ENCODE peak calls at places on chromosomes 7 and 10, in six cellular contexts. M is WERI-Rb-1, X is fibroblast of the aortic adventitia, J is SK-N-SH, O is psoas muscle, I is neuronal stem cell. W is an unnamed sample.

GRCh38 chr10:46291817-46292572 is 5.2 kb downstream of the ANTXRL start:
- DNase-seq in M (no peak), O (no peak), I (no peak), X (no peak), J (no peak), W (no peak)

GRCh38 chr10:1270906-1271305 is 214.7 kb downstream of the WDR37 start:
- DNase-seq in M (no peak), O (no peak), I (no peak), X (no peak), J (no peak), W (no peak)

GRCh38 chr10:84329094-84329611 is 764 bp downstream of the CCSER2 start:
- DNase-seq in X (peak), I (peak), J (peak), O (no peak), M (peak), W (peak)

GRCh38 chr10:470339-471003 is 219.0 kb downstream of the DIP2C start:
- DNase-seq in J (no peak), O (no peak), X (no peak), M (no peak), I (no peak), W (no peak)

GRCh38 chr10:3107426-3107961 is 40.1 kb downstream of the PFKP start:
- DNase-seq in X (peak), M (no peak), O (peak), I (no peak), J (no peak), W (peak)

GRCh38 chr7:77940647-77941046 is 142.1 kb downstream of the PHTF2 start:
- DNase-seq in I (peak), X (peak), J (peak), O (no peak), M (no peak), W (peak)

GRCh38 chr10:99370993-99371392 is 41.8 kb downstream of the CNNM1 start:
- DNase-seq in J (peak), I (peak), X (peak), M (peak), O (no peak), W (peak)

GRCh38 chr10:84424731-84425165 is 96.4 kb downstream of the CCSER2 start:
- DNase-seq in J (peak), M (no peak), O (peak), I (no peak), X (peak), W (peak)

GRCh38 chr10:117075064-117075463 is 63.0 kb downstream of the VAX1 start:
- DNase-seq in M (no peak), J (no peak), I (no peak), O (no peak), X (no peak), W (no peak)

GRCh38 chr10:60148266-60148840 is 241.3 kb downstream of the ANK3 start:
- DNase-seq in X (peak), I (no peak), O (no peak), M (no peak), J (no peak), W (peak)

GRCh38 chr7:21767300-21767900 is 178.3 kb downstream of the CDCA7L start:
- DNase-seq in I (peak), O (no peak), M (peak), X (peak), J (peak), W (peak)

GRCh38 chr7:4739528-4739992 is 35.9 kb upstream of the AP5Z1 start:
- DNase-seq in X (peak), J (peak), O (peak), M (peak), I (no peak), W (peak)

GRCh38 chr10:22997102-22997501 is 69.2 kb downstream of the ARMC3 start:
- DNase-seq in M (peak), J (peak), X (peak), I (no peak), O (no peak), W (peak)

GRCh38 chr10:22629843-22630228 is 84.5 kb downstream of the PIP4K2A start:
- DNase-seq in M (no peak), I (no peak), X (no peak), O (no peak), J (no peak), W (no peak)

GRCh38 chr7:87497482-87497881 is 22.0 kb upstream of the ABCB4 start:
- DNase-seq in X (no peak), M (no peak), J (no peak), I (no peak), O (no peak), W (no peak)

GRCh38 chr7:121366852-121367431 is 29.2 kb downstream of the FAM3C start:
- DNase-seq in O (no peak), X (peak), J (peak), I (peak), M (no peak), W (peak)

GRCh38 chr10:58431903-58432302 is 46.7 kb downstream of the TFAM start:
- DNase-seq in X (peak), M (no peak), O (no peak), J (no peak), I (no peak), W (peak)

GRCh38 chr10:125094111-125094705 is 66.2 kb downstream of the CTBP2 start:
- DNase-seq in O (peak), J (no peak), I (no peak), X (no peak), M (no peak), W (no peak)

GRCh38 chr10:61465807-61466425 is 12.7 kb upstream of the TMEM26 start:
- DNase-seq in I (no peak), M (peak), O (no peak), X (peak), J (no peak), W (no peak)

GRCh38 chr10:131846224-131847101 is 54.3 kb upstream of the PPP2R2D start:
- DNase-seq in I (no peak), J (no peak), X (no peak), O (peak), M (no peak), W (no peak)

GRCh38 chr10:86017841-86018734 is 348.5 kb downstream of the GRID1 start:
- DNase-seq in I (no peak), M (peak), X (no peak), O (no peak), J (no peak), W (no peak)

GRCh38 chr7:5625938-5626337 is 155.5 kb downstream of the RNF216 start:
- DNase-seq in M (no peak), X (peak), O (no peak), I (no peak), J (peak), W (peak)

GRCh38 chr10:131024259-131025131 is 287.0 kb downstream of the TCERG1L start:
- DNase-seq in M (no peak), O (no peak), I (no peak), J (no peak), X (no peak), W (no peak)

GRCh38 chr7:70857793-70858545 is 274.0 kb upstream of the GALNT17 start:
- DNase-seq in M (no peak), X (no peak), O (no peak), I (no peak), J (no peak), W (no peak)

GRCh38 chr7:44184221-44184873 is 4.9 kb downstream of the GCK start:
- DNase-seq in I (no peak), J (no peak), O (no peak), X (peak), M (peak), W (peak)

DNA sequence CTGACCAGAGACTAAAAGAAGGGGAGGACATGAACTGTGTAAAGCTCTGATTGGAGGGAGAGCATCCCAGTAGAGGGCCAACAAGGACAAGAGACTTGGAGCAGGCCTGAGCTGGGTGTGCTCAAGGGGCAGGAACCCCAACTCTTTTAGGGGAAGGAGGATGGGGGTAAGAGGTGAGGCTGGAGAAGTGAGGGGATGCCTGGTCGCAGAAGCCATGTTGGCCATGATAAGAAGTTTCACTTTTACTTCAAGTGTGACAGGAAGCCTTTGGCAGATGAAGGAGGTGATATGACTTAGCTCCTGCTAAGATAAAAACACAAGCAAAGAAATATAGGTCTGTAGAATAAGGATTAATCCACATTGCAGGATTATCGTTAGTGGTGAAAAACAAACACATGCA is 208.3 kb downstream of the JAZF1 start:
- DNase-seq in O (no peak), I (no peak), M (no peak), J (no peak), X (no peak), W (no peak)
- H3K4me3 ChIP-seq in O (no peak), I (no peak), M (no peak), J (no peak), X (no peak), W (no peak)

GRCh38 chr7:51328351-51328801 is 11.8 kb upstream of the COBL start:
- DNase-seq in J (no peak), X (no peak), I (no peak), O (no peak), M (no peak), W (no peak)
- H3K4me3 ChIP-seq in J (no peak), X (no peak), I (no peak), O (no peak), M (no peak), W (no peak)

DNA sequence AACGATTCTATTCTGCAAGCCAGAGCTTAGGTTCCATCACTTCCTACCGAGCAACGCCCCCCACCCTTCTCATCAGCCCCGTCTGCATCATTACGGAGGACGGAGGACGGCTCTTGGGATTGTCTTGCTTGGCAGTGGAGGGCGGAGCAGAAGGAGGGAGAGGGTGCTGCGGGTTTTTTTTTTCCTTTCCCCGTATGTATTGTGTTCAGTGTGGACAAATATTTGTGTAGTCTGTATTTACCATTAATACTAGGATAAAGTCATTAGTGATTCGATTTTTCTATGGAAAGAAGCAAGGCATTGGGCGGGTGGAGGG is 125.1 kb downstream of the CLEC2L start:
- DNase-seq in X (no peak), M (no peak), O (no peak), J (no peak), I (no peak), W (no peak)
- H3K4me3 ChIP-seq in X (no peak), M (no peak), O (peak), J (no peak), I (no peak), W (no peak)

GRCh38 chr7:31408120-31408729 is 67.7 kb upstream of the NEUROD6 start:
- DNase-seq in O (no peak), M (no peak), J (no peak), X (peak), I (no peak), W (peak)
- H3K4me3 ChIP-seq in O (no peak), M (no peak), J (no peak), X (no peak), I (no peak), W (no peak)

GRCh38 chr10:110865184-110865803 is 6.4 kb upstream of the PDCD4 start:
- DNase-seq in X (peak), J (no peak), I (peak), M (peak), O (no peak), W (peak)

GRCh38 chr10:110867807-110868465 is 3.8 kb upstream of the PDCD4 start:
- DNase-seq in O (no peak), J (no peak), I (no peak), X (no peak), M (no peak), W (no peak)

GRCh38 chr10:110864662-110865140 is 7.0 kb upstream of the PDCD4 start:
- DNase-seq in I (no peak), O (no peak), M (no peak), X (no peak), J (no peak), W (no peak)

GRCh38 chr10:110863956-110864355 is 7.8 kb upstream of the PDCD4 start:
- DNase-seq in X (no peak), M (no peak), O (no peak), I (no peak), J (no peak), W (no peak)

GRCh38 chr10:110865804-110866482 is 5.8 kb upstream of the PDCD4 start:
- DNase-seq in M (no peak), J (no peak), O (no peak), I (no peak), X (peak), W (no peak)
- H3K4me3 ChIP-seq in M (no peak), J (no peak), O (no peak), I (no peak), X (no peak), W (no peak)

GRCh38 chr10:77874872-77875271 is 51.7 kb downstream of the DLG5 start:
- DNase-seq in I (no peak), M (no peak), O (no peak), X (no peak), J (no peak), W (no peak)

GRCh38 chr10:77875730-77876129 is 50.8 kb downstream of the DLG5 start:
- DNase-seq in X (no peak), J (no peak), I (no peak), O (no peak), M (no peak), W (no peak)

GRCh38 chr10:77872151-77872946 is 54.2 kb downstream of the DLG5 start:
- DNase-seq in J (peak), I (no peak), O (no peak), M (no peak), X (peak), W (peak)

GRCh38 chr10:77872947-77873557 is 53.5 kb downstream of the DLG5 start:
- DNase-seq in I (no peak), M (no peak), J (no peak), O (no peak), X (peak), W (peak)

GRCh38 chr10:77873558-77874380 is 52.8 kb downstream of the DLG5 start:
- DNase-seq in O (peak), I (no peak), X (peak), J (no peak), M (no peak), W (peak)
- H3K4me3 ChIP-seq in O (no peak), I (no peak), X (no peak), J (no peak), M (no peak), W (no peak)

GRCh38 chr7:17460001-17460400 is 161.5 kb downstream of the AHR start:
- DNase-seq in X (no peak), O (no peak), J (no peak), I (no peak), M (no peak), W (no peak)

GRCh38 chr7:17460665-17461064 is 162.2 kb downstream of the AHR start:
- DNase-seq in O (no peak), M (no peak), I (no peak), J (no peak), X (no peak), W (no peak)

GRCh38 chr7:17463511-17464085 is 165.1 kb downstream of the AHR start:
- DNase-seq in M (no peak), I (no peak), J (no peak), X (no peak), O (no peak), W (no peak)

GRCh38 chr7:17466201-17466600 is 167.7 kb downstream of the AHR start:
- DNase-seq in M (no peak), I (no peak), X (no peak), O (no peak), J (no peak), W (no peak)

GRCh38 chr7:17462059-17462695 is 163.7 kb downstream of the AHR start:
- DNase-seq in X (no peak), M (no peak), O (no peak), J (no peak), I (no peak), W (no peak)
- H3K4me3 ChIP-seq in X (no peak), M (no peak), O (no peak), J (no peak), I (no peak), W (no peak)

DNA sequence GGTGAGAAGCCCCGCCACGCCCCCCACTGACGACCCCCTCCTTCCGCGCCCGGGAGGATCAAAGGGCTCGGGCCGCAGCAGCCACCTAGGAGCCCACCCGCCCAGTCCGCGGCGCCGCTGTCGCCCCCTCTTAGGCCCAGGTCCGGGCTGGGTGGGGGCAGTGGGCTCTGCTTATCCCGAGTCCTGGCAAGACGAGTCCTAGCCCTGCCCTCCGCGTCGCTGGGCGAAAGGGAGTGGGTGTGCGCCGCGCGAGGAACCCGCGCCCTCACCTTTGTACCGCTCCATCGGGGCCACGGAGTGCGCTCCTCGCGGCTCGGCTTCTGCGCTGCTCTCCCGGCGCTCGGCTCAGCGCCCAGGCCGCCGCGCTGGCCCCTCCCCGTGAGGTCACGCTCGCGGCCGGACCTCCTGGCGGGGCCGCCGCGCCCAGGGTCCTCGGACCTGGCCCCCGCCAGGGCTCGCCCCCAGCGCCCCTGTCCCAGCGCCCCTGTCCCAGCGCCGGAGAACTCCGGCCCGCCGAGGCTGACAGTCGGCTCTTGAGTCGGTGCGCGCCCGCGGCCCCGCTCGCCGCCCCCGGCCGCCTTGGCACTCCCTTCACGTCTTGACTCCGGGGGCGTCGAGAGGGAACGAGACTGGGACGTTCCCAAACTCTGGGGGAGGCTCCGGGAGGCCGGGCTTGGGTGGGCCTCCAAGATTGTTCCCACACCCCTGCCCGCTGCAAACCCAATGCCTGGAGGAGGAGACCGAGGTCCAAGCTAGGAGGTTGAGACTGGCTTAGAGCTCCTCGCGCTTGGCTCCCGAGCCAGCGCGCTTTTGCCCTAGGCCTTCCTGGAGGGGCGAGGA is at the start of gene AFAP1L2:
- DNase-seq in X (no peak), O (peak), M (no peak), I (no peak), J (peak), W (no peak)
- H3K4me3 ChIP-seq in X (no peak), O (peak), M (peak), I (peak), J (peak), W (peak)

GRCh38 chr7:79452032-79452494 is 1.4 kb downstream of the MAGI2 start:
- DNase-seq in I (peak), X (peak), O (peak), M (peak), J (peak), W (peak)

GRCh38 chr7:79454325-79454960 is 976 bp upstream of the MAGI2 start:
- DNase-seq in O (peak), X (peak), M (peak), J (no peak), I (peak), W (no peak)

GRCh38 chr7:79452495-79453265 is 787 bp downstream of the MAGI2 start:
- DNase-seq in X (peak), I (peak), O (peak), J (peak), M (peak), W (no peak)

GRCh38 chr7:79453558-79454324 is at the start of gene MAGI2:
- DNase-seq in O (peak), X (peak), M (peak), I (peak), J (peak), W (peak)

GRCh38 chr7:79453266-79453557 is 255 bp downstream of the MAGI2 start:
- DNase-seq in J (no peak), I (no peak), M (no peak), X (no peak), O (no peak), W (no peak)
- H3K4me3 ChIP-seq in J (peak), I (peak), M (peak), X (peak), O (peak), W (peak)